ENCODE peak calls at places on chromosome 17, in ten cellular contexts. One of them, this sample, is unnamed.

GRCh38 chr17:53724726-53725125 is 98.0 kb upstream of the KIF2B start:
- DNase-seq in right lobe of liver: no peak
- DNase-seq in spleen: no peak
- DNase-seq in A549: no peak
- DNase-seq in IMR-90: no peak
- DNase-seq in transverse colon: no peak
- DNase-seq in GM12892: no peak
- DNase-seq in sigmoid colon: no peak
- DNase-seq in uterus: no peak
- DNase-seq in vagina: no peak
- DNase-seq in this sample: no peak

GRCh38 chr17:54172654-54173316 is 350.1 kb downstream of the KIF2B start:
- DNase-seq in spleen: no peak
- DNase-seq in GM12892: no peak
- DNase-seq in right lobe of liver: peak; percentile 46
- DNase-seq in transverse colon: no peak
- DNase-seq in IMR-90: no peak
- DNase-seq in uterus: no peak
- DNase-seq in sigmoid colon: no peak
- DNase-seq in vagina: no peak
- DNase-seq in A549: peak; percentile 41
- DNase-seq in this sample: peak; percentile 11

GRCh38 chr17:81961554-81962498 is 839 bp upstream of the NOTUM start:
- DNase-seq in vagina: no peak
- DNase-seq in sigmoid colon: no peak
- DNase-seq in spleen: no peak
- DNase-seq in right lobe of liver: no peak
- DNase-seq in IMR-90: no peak
- DNase-seq in GM12892: no peak
- DNase-seq in transverse colon: no peak
- DNase-seq in uterus: no peak
- DNase-seq in A549: no peak
- DNase-seq in this sample: no peak

GRCh38 chr17:70661342-70662222 is 492.2 kb downstream of the KCNJ2 start:
- DNase-seq in vagina: no peak
- DNase-seq in sigmoid colon: no peak
- DNase-seq in uterus: no peak
- DNase-seq in transverse colon: peak; percentile 35
- DNase-seq in IMR-90: peak; percentile 12
- DNase-seq in A549: peak; percentile 34
- DNase-seq in spleen: no peak
- DNase-seq in right lobe of liver: peak; percentile 72
- DNase-seq in GM12892: no peak
- DNase-seq in this sample: no peak

GRCh38 chr17:63537001-63537400 is 13.3 kb upstream of the DCAF7 start:
- DNase-seq in right lobe of liver: no peak
- DNase-seq in vagina: no peak
- DNase-seq in GM12892: no peak
- DNase-seq in IMR-90: no peak
- DNase-seq in sigmoid colon: peak; percentile 32
- DNase-seq in spleen: no peak
- DNase-seq in transverse colon: no peak
- DNase-seq in uterus: no peak
- DNase-seq in A549: no peak
- DNase-seq in this sample: no peak

GRCh38 chr17:50055055-50055425 is 870 bp upstream of the ITGA3 start:
- DNase-seq in IMR-90: no peak
- DNase-seq in transverse colon: peak; percentile 87
- DNase-seq in spleen: no peak
- DNase-seq in right lobe of liver: no peak
- DNase-seq in A549: peak; percentile 84
- DNase-seq in sigmoid colon: no peak
- DNase-seq in vagina: no peak
- DNase-seq in uterus: no peak
- DNase-seq in GM12892: no peak
- DNase-seq in this sample: no peak

GRCh38 chr17:50565559-50566350 is 5.2 kb downstream of the CACNA1G start:
- DNase-seq in GM12892: no peak
- DNase-seq in sigmoid colon: no peak
- DNase-seq in spleen: no peak
- DNase-seq in right lobe of liver: no peak
- DNase-seq in transverse colon: no peak
- DNase-seq in uterus: no peak
- DNase-seq in IMR-90: peak; percentile 4
- DNase-seq in vagina: no peak
- DNase-seq in A549: peak; percentile 69
- DNase-seq in this sample: peak; percentile 29

GRCh38 chr17:38663964-38664644 is 10.7 kb downstream of the EPOP start:
- DNase-seq in transverse colon: no peak
- DNase-seq in vagina: no peak
- DNase-seq in A549: no peak
- DNase-seq in GM12892: no peak
- DNase-seq in right lobe of liver: no peak
- DNase-seq in IMR-90: no peak
- DNase-seq in uterus: no peak
- DNase-seq in spleen: no peak
- DNase-seq in sigmoid colon: peak; percentile 33
- DNase-seq in this sample: no peak

GRCh38 chr17:81928497-81929252 is 1.1 kb upstream of the MAFG start:
- DNase-seq in GM12892: no peak
- DNase-seq in sigmoid colon: no peak
- DNase-seq in uterus: no peak
- DNase-seq in vagina: no peak
- DNase-seq in spleen: no peak
- DNase-seq in A549: no peak
- DNase-seq in right lobe of liver: no peak
- DNase-seq in IMR-90: no peak
- DNase-seq in transverse colon: no peak
- DNase-seq in this sample: peak; percentile 59

GRCh38 chr17:15261063-15261817 is 3.9 kb downstream of the PMP22 start:
- DNase-seq in spleen: peak; percentile 44
- DNase-seq in transverse colon: peak; percentile 49
- DNase-seq in sigmoid colon: peak; percentile 84
- DNase-seq in right lobe of liver: peak; percentile 49
- DNase-seq in vagina: peak; percentile 89
- DNase-seq in A549: peak; percentile 68
- DNase-seq in IMR-90: peak; percentile 60
- DNase-seq in GM12892: no peak
- DNase-seq in uterus: peak; percentile 64
- DNase-seq in this sample: peak; percentile 53

GRCh38 chr17:48153711-48154642 is 46.4 kb downstream of the SNX11 start:
- DNase-seq in IMR-90: peak; percentile 54
- DNase-seq in GM12892: no peak
- DNase-seq in vagina: no peak
- DNase-seq in right lobe of liver: peak; percentile 84
- DNase-seq in A549: peak; percentile 74
- DNase-seq in sigmoid colon: no peak
- DNase-seq in uterus: no peak
- DNase-seq in transverse colon: peak; percentile 68
- DNase-seq in spleen: no peak
- DNase-seq in this sample: peak; percentile 57

GRCh38 chr17:81371910-81372760 is 23.1 kb upstream of the BAHCC1 start:
- DNase-seq in vagina: no peak
- DNase-seq in IMR-90: peak; percentile 48
- DNase-seq in right lobe of liver: peak; percentile 56
- DNase-seq in A549: peak; percentile 77
- DNase-seq in spleen: peak; percentile 78
- DNase-seq in sigmoid colon: peak; percentile 78
- DNase-seq in uterus: no peak
- DNase-seq in GM12892: no peak
- DNase-seq in transverse colon: peak; percentile 38
- DNase-seq in this sample: peak; percentile 35

GRCh38 chr17:9256944-9257629 is 235.8 kb downstream of the NTN1 start:
- DNase-seq in A549: no peak
- DNase-seq in sigmoid colon: no peak
- DNase-seq in IMR-90: peak; percentile 52
- DNase-seq in transverse colon: no peak
- DNase-seq in vagina: no peak
- DNase-seq in spleen: no peak
- DNase-seq in GM12892: no peak
- DNase-seq in uterus: no peak
- DNase-seq in right lobe of liver: no peak
- DNase-seq in this sample: no peak

GRCh38 chr17:45430738-45431530 is 1.7 kb downstream of the ARHGAP27 start:
- DNase-seq in sigmoid colon: no peak
- DNase-seq in GM12892: peak; percentile 80
- DNase-seq in vagina: no peak
- DNase-seq in right lobe of liver: no peak
- DNase-seq in A549: no peak
- DNase-seq in transverse colon: peak; percentile 88
- DNase-seq in uterus: no peak
- DNase-seq in IMR-90: no peak
- DNase-seq in spleen: peak; percentile 89
- DNase-seq in this sample: no peak

GRCh38 chr17:57600092-57600491 is 145.0 kb downstream of the CCDC182 start:
- DNase-seq in vagina: no peak
- DNase-seq in spleen: no peak
- DNase-seq in sigmoid colon: no peak
- DNase-seq in A549: no peak
- DNase-seq in transverse colon: no peak
- DNase-seq in GM12892: no peak
- DNase-seq in uterus: no peak
- DNase-seq in right lobe of liver: no peak
- DNase-seq in IMR-90: no peak
- DNase-seq in this sample: no peak

GRCh38 chr17:73226556-73227172 is 33.8 kb downstream of the COG1 start:
- DNase-seq in spleen: no peak
- DNase-seq in uterus: no peak
- DNase-seq in GM12892: no peak
- DNase-seq in A549: no peak
- DNase-seq in transverse colon: no peak
- DNase-seq in IMR-90: peak; percentile 45
- DNase-seq in right lobe of liver: no peak
- DNase-seq in vagina: no peak
- DNase-seq in sigmoid colon: no peak
- DNase-seq in this sample: no peak
- TF ChIP-seq POLR2A in spleen: no peak
- TF ChIP-seq POLR2A in uterus: no peak
- TF ChIP-seq POLR2A in GM12892: no peak
- TF ChIP-seq POLR2A in A549: no peak
- TF ChIP-seq POLR2A in transverse colon: no peak
- TF ChIP-seq POLR2A in IMR-90: no peak
- TF ChIP-seq POLR2A in right lobe of liver: no peak
- TF ChIP-seq POLR2A in vagina: no peak
- TF ChIP-seq POLR2A in sigmoid colon: no peak
- TF ChIP-seq POLR2A in this sample: no peak

DNA sequence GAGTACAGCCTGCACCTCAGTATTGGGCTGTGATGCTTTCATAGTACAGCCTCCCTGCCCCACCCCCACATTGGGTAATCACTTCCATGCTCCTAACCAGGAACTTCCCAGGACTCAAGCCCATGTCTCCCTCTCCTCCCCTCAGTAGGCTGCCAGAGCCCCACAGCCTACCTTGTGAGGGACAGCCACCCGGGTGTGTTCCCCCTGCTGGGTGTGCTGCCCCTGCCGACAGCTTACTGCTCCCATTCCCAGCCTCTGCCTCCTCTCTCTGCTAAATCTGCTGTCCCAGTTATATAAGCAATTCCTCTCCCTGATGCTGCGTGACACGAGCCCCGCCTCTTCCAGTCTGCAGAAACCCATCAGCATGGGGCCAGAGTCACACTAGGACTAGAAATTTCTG is at the start of gene RSKR:
- DNase-seq in transverse colon: no peak
- DNase-seq in GM12892: no peak
- DNase-seq in A549: no peak
- DNase-seq in IMR-90: no peak
- DNase-seq in uterus: no peak
- DNase-seq in right lobe of liver: no peak
- DNase-seq in sigmoid colon: no peak
- DNase-seq in vagina: no peak
- DNase-seq in spleen: no peak
- DNase-seq in this sample: no peak
- TF ChIP-seq POLR2A in transverse colon: no peak
- TF ChIP-seq POLR2A in GM12892: no peak
- TF ChIP-seq POLR2A in A549: no peak
- TF ChIP-seq POLR2A in IMR-90: no peak
- TF ChIP-seq POLR2A in uterus: no peak
- TF ChIP-seq POLR2A in right lobe of liver: no peak
- TF ChIP-seq POLR2A in sigmoid colon: no peak
- TF ChIP-seq POLR2A in vagina: no peak
- TF ChIP-seq POLR2A in spleen: no peak
- TF ChIP-seq POLR2A in this sample: no peak

DNA sequence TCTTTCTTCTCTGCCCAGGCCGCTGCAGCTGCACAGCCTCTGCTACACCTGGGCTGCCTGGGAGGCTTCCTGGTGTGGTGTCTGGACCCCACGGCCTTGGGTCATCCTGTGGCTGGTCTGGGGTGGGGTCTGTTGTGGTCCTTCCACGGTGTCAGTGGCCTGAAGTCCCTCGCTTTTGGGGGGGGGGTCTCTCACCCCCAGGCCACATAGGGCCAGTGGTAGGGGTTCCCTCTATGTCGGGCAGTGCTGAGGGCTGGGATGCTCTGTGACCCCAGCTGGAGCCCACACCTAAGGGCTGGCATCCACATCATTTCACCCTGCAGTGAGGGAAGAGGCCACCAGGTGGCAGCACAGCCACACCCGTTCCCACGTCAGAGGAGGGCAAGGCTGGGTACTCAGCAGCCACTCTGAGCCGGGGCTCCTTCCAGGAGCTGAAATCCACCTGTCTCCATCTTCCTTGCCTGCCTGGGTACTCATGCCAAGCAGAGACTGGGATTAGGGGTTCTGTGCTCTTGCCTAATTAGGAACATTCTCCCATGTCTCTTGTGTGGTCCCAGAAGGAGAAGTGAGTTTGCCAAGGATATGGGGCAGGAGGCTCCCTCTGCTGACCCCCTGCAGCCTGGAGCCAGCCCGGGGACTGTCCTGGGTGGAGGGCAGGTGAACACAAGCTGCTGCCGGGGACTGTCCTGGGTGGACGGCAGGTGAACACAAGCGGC is 13.0 kb downstream of the ENGASE start:
- DNase-seq in sigmoid colon: peak; percentile 88
- DNase-seq in vagina: no peak
- DNase-seq in spleen: peak; percentile 92
- DNase-seq in GM12892: peak; percentile 94
- DNase-seq in IMR-90: peak; percentile 27
- DNase-seq in right lobe of liver: peak; percentile 72
- DNase-seq in transverse colon: peak; percentile 76
- DNase-seq in uterus: peak; percentile 69
- DNase-seq in A549: peak; percentile 68
- DNase-seq in this sample: peak; percentile 50
- TF ChIP-seq POLR2A in sigmoid colon: no peak
- TF ChIP-seq POLR2A in vagina: no peak
- TF ChIP-seq POLR2A in spleen: no peak
- TF ChIP-seq POLR2A in GM12892: no peak
- TF ChIP-seq POLR2A in IMR-90: no peak
- TF ChIP-seq POLR2A in right lobe of liver: no peak
- TF ChIP-seq POLR2A in transverse colon: no peak
- TF ChIP-seq POLR2A in uterus: no peak
- TF ChIP-seq POLR2A in A549: no peak
- TF ChIP-seq POLR2A in this sample: no peak

DNA sequence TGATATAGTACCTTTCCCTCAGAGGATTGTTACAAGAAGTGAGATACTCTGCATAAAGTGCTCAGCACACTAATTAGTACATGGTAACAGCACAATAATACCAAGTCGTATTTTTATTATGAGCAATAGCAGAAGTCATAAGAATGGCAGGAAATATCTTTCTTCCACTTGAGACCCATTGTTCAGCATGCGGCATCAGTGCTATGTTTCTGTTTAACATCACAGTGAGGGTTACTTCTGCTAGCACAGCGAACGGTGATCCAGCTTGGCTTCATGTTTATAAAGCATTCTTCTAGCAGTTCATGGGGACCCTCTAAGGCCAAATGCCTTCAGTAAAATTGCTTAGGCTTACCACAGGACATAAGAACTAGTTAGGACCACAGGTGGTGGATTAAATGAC is 83.1 kb downstream of the MYO1D start:
- DNase-seq in spleen: no peak
- DNase-seq in vagina: no peak
- DNase-seq in sigmoid colon: no peak
- DNase-seq in GM12892: no peak
- DNase-seq in IMR-90: no peak
- DNase-seq in uterus: no peak
- DNase-seq in transverse colon: no peak
- DNase-seq in A549: no peak
- DNase-seq in right lobe of liver: no peak
- DNase-seq in this sample: no peak
- TF ChIP-seq POLR2A in spleen: no peak
- TF ChIP-seq POLR2A in vagina: no peak
- TF ChIP-seq POLR2A in sigmoid colon: no peak
- TF ChIP-seq POLR2A in GM12892: no peak
- TF ChIP-seq POLR2A in IMR-90: no peak
- TF ChIP-seq POLR2A in uterus: no peak
- TF ChIP-seq POLR2A in transverse colon: no peak
- TF ChIP-seq POLR2A in A549: no peak
- TF ChIP-seq POLR2A in right lobe of liver: no peak
- TF ChIP-seq POLR2A in this sample: no peak